ENCODE peak calls at places on chromosomes 11 and 22, in six cellular contexts. Z is mesenchymal stem cell, L is neuronal stem cell, D is IMR-90, A is H9, K is H1. G is an unnamed sample.

GRCh38 chr22:46150615-46151423 is 493 bp downstream of the PPARA start:
- DNase-seq in Z (peak), K (peak), A (peak), L (peak), D (no peak), G (peak)

GRCh38 chr11:47051217-47051616 is 114.7 kb downstream of the CSTPP1 start:
- DNase-seq in L (no peak), K (no peak), A (no peak), Z (no peak), D (peak), G (no peak)

GRCh38 chr22:17931400-17931825 is 92.9 kb downstream of the MICAL3 start:
- DNase-seq in L (no peak), A (no peak), D (no peak), K (no peak), Z (no peak), G (no peak)

GRCh38 chr11:57513911-57514537 is 1.5 kb downstream of the SLC43A1 start:
- DNase-seq in K (no peak), A (peak), L (no peak), D (peak), Z (peak), G (no peak)

GRCh38 chr22:21014202-21015050 is 539 bp upstream of the P2RX6 start:
- DNase-seq in A (peak), K (peak), D (peak), L (peak), Z (peak), G (peak)

GRCh38 chr11:46917109-46918086 is 952 bp downstream of the LRP4 start:
- DNase-seq in Z (peak), A (no peak), K (no peak), D (no peak), L (no peak), G (no peak)

GRCh38 chr11:1759851-1760220 is 3.9 kb downstream of the CTSD start:
- DNase-seq in A (no peak), K (no peak), D (no peak), L (no peak), Z (no peak), G (no peak)

GRCh38 chr11:113407163-113407562 is 19.6 kb downstream of the ANKK1 start:
- DNase-seq in D (no peak), Z (no peak), L (no peak), A (no peak), K (no peak), G (no peak)

GRCh38 chr22:33314316-33314715 is 256.1 kb upstream of the SYN3 start:
- DNase-seq in A (no peak), Z (no peak), L (no peak), D (no peak), K (no peak), G (peak)

GRCh38 chr22:37501610-37502341 is 15.6 kb upstream of the MFNG start:
- DNase-seq in A (no peak), D (peak), Z (peak), L (no peak), K (no peak), G (no peak)

GRCh38 chr11:111586305-111586915 is 15.8 kb upstream of the SIK2 start:
- DNase-seq in A (no peak), Z (peak), L (no peak), K (no peak), D (peak), G (peak)

GRCh38 chr11:93740802-93741093 is 547 bp downstream of the TAF1D start:
- DNase-seq in Z (peak), L (peak), D (peak), K (no peak), A (no peak), G (peak)

GRCh38 chr11:101003468-101003867 is 126.1 kb downstream of the PGR start:
- DNase-seq in Z (no peak), K (no peak), D (no peak), A (peak), L (no peak), G (no peak)

GRCh38 chr11:2538951-2539735 is 94.3 kb downstream of the KCNQ1 start:
- DNase-seq in L (no peak), Z (no peak), K (no peak), A (no peak), D (no peak), G (no peak)

GRCh38 chr22:19360300-19360792 is 68.8 kb upstream of the CLTCL1 start:
- DNase-seq in Z (no peak), D (no peak), K (no peak), A (no peak), L (no peak), G (no peak)

GRCh38 chr11:284081-285020 is 4.6 kb upstream of the PGGHG start:
- DNase-seq in K (peak), A (peak), D (no peak), Z (no peak), L (no peak), G (no peak)

GRCh38 chr11:120236169-120237107 is 3.5 kb upstream of the POU2F3 start:
- DNase-seq in D (peak), L (no peak), A (peak), Z (peak), K (no peak), G (no peak)

GRCh38 chr11:79121351-79121750 is 319.5 kb downstream of the TENM4 start:
- DNase-seq in L (no peak), K (no peak), A (no peak), D (peak), Z (no peak), G (no peak)

GRCh38 chr11:68071281-68072048 is 32.6 kb downstream of the TCIRG1 start:
- DNase-seq in L (no peak), D (no peak), Z (no peak), A (no peak), K (no peak), G (no peak)

GRCh38 chr11:47980907-47981621 is 705 bp downstream of the PTPRJ start:
- DNase-seq in L (peak), Z (peak), K (peak), A (peak), D (peak), G (peak)

GRCh38 chr11:64858467-64859401 is 14.3 kb upstream of the CDC42BPG start:
- DNase-seq in L (no peak), Z (no peak), A (no peak), D (no peak), K (no peak), G (no peak)

DNA sequence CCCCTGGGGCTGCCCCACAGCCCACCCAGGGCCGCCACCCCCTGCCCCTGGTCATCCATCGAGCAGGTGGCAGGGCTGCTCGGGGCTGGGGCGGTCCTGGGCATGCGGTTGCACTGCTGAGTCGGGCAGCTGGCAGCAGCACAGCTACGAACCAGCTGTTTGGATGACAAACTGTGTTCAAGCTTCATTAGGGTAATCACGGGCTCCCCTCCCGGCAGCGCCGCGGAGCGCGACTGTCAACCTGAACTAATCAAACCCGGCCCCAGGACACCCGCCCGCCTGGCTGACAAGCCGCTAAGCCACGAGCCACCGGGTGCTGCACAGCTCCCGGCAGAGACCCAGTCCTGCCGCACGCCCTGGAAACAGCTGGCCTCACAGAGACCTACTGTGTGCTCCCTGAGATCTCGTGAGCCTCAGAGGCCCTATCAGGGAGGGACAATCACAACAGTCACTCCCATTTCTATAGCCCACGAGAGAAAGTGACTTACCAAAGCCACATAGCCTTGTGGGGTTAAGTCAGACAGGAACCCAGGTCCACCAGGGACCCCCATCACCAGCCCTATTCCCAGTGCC is 60.6 kb upstream of the TCF20 start:
- DNase-seq in L (no peak), Z (no peak), A (no peak), K (no peak), D (no peak), G (no peak)
- H4K91ac ChIP-seq in L (no peak), Z (no peak), A (no peak), K (no peak), D (no peak), G (no peak)

DNA sequence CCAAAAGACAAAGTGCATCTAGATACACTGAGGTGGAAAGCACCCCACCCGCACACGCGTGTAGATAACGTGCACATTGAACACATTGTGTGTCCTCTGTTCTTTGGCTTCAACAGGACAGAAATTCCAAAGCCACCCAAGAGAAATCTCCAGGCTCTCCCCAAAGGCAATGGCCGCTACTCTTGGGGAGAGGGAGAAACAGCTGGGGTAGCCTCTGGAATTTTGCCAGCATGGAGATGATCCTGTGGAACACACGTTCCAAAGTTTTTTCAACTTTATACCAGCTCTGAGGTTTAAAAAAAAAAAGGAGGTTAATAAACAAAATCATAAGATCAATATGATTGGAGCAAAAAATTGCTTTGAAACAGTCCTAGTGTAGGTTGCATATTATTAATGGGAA is 63.0 kb upstream of the CD82 start:
- DNase-seq in D (no peak), L (no peak), A (no peak), Z (no peak), K (no peak), G (no peak)
- H4K91ac ChIP-seq in D (no peak), L (no peak), A (no peak), Z (no peak), K (no peak), G (no peak)

DNA sequence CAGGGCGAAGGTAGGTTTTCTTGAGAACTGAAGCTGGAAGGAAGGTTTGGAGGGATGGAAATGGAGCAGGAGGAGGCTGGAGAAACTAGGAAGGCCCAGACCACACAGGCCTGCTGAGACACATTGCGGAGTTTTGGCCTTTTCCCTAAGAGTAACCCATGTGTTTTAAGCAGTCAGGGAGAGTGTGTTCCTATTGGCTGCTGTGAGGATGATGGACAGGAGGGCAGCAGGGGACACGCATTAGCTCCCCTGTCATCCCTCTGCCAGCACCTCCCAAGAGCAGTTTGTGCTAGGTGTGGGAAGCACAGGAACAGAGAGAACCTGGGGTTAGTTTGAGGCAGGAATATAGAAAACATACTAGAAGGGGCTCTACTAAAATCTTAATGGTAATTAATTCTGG is 842.1 kb downstream of the TBC1D22A start:
- DNase-seq in Z (no peak), K (no peak), A (no peak), D (no peak), L (no peak), G (no peak)
- H4K91ac ChIP-seq in Z (no peak), K (no peak), A (no peak), D (no peak), L (no peak), G (no peak)

GRCh38 chr22:26464312-26464711 is 19.3 kb downstream of the HPS4 start:
- DNase-seq in A (no peak), K (no peak), Z (no peak), D (no peak), L (no peak), G (peak)
- H4K91ac ChIP-seq in A (no peak), K (no peak), Z (no peak), D (no peak), L (no peak), G (peak)

GRCh38 chr22:49599039-49599438 is 228.6 kb downstream of the BRD1 start:
- DNase-seq in A (no peak), D (no peak), Z (no peak), K (peak), L (no peak), G (no peak)

GRCh38 chr22:49601614-49602321 is 225.9 kb downstream of the BRD1 start:
- DNase-seq in L (no peak), D (no peak), K (no peak), Z (no peak), A (peak), G (no peak)

GRCh38 chr22:49599691-49600451 is 227.8 kb downstream of the BRD1 start:
- DNase-seq in A (no peak), K (peak), L (no peak), D (no peak), Z (no peak), G (no peak)

GRCh38 chr22:49600891-49601431 is 226.7 kb downstream of the BRD1 start:
- DNase-seq in A (no peak), K (no peak), D (no peak), Z (no peak), L (no peak), G (no peak)

GRCh38 chr22:49600452-49600847 is 227.2 kb downstream of the BRD1 start:
- DNase-seq in A (no peak), L (no peak), D (no peak), K (no peak), Z (no peak), G (no peak)
- H4K91ac ChIP-seq in A (no peak), L (no peak), D (no peak), K (no peak), Z (no peak), G (no peak)

DNA sequence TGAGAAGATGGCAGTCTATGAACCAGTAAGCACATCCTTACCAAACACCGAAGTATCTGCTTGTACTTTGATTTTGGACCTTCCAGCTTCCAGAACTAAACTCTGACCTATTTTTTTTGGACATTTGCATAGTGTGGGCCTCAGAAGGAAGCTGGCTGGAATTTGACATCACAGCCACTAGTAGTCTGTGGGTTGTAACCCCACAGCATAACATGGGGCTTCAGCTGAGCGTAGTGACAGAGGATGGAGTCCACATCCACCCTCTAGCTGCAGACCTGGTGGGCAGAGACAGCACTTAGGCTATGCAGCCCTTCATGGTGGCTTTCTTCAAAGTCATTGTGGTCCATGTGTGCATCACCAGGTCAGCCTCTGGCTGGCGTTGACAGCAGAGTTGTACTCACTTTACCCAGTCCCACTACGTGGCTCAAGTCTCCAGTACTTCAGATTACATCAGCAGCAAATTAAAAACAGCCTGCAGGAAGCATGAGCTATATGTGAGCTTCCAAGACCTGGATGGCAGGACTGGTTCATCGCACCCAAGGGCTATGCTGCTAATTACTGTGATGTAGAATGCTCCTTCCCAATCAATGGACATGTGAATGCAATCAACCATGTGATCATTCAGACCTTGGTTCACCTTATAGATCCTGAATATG is 58.6 kb upstream of the VPREB1 start:
- DNase-seq in A (no peak), L (no peak), K (no peak), Z (no peak), D (no peak), G (no peak)
- H4K91ac ChIP-seq in A (no peak), L (no peak), K (no peak), Z (no peak), D (no peak), G (no peak)

DNA sequence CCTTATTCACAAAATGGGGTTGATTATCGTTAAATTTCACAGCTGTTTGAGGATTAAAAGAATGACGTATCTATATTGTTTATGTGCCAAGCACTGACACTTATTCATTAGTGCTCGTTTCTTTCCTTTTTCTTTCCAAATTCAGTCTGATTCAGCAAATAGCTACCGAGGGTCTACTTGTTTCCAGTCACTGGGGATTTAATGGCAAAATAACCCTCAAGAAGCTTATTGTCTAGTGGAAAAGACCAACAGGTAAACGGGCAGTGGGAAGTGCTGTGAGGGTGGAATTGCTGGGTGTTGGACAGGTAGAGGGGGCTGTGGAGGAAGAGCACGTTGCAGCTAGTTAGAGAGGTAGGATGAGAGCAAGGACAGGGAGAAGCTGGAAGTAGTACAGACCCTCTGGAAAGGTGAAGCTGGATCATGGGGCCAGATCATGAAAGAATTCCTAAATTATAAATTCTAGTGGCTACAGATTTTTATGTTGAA is 48.3 kb upstream of the BIRC3 start:
- DNase-seq in L (no peak), D (no peak), K (no peak), A (peak), Z (no peak), G (no peak)
- H4K91ac ChIP-seq in L (no peak), D (no peak), K (no peak), A (no peak), Z (no peak), G (no peak)